ENCODE peak calls at places on chromosomes 6 and 20, in six cellular contexts. W is esophagus squamous epithelium, M is PC-9, I is AG04450, S is coronary artery, R is hepatocyte. U is an unnamed sample.
A peak's percentile ranks its signal among the peaks of the same experiment; 100 is the strongest.

GRCh38 chr6:55980627-55981211 is 105.3 kb upstream of the BMP5 start:
- DNase-seq in W (no peak), M (peak; percentile 24), I (no peak), S (no peak), R (peak; percentile 65), U (peak; percentile 17)

GRCh38 chr6:155349129-155349528 is 34.8 kb upstream of the TFB1M start:
- DNase-seq in W (no peak), M (no peak), I (peak; percentile 13), S (no peak), R (no peak), U (peak; percentile 34)

GRCh38 chr6:484086-484728 is 92.7 kb downstream of the IRF4 start:
- DNase-seq in W (no peak), M (no peak), I (no peak), S (no peak), R (no peak), U (no peak)

GRCh38 chr6:74991573-74992332 is 214.1 kb downstream of the COL12A1 start:
- DNase-seq in W (no peak), M (peak; percentile 16), I (no peak), S (no peak), R (no peak), U (peak; percentile 24)

GRCh38 chr6:19719691-19720127 is 117.5 kb upstream of the ID4 start:
- DNase-seq in W (no peak), M (no peak), I (peak; percentile 49), S (no peak), R (no peak), U (peak; percentile 69)

GRCh38 chr20:49851991-49852390 is 39.4 kb downstream of the SLC9A8 start:
- DNase-seq in W (no peak), M (no peak), I (no peak), S (no peak), R (no peak), U (no peak)

GRCh38 chr6:121678245-121678644 is 242.8 kb downstream of the GJA1 start:
- DNase-seq in W (no peak), M (no peak), I (no peak), S (no peak), R (no peak), U (no peak)

GRCh38 chr6:149331871-149332270 is 14.4 kb downstream of the TAB2 start:
- DNase-seq in W (no peak), M (no peak), I (no peak), S (no peak), R (no peak), U (no peak)

GRCh38 chr6:151681426-151682059 is 125.9 kb upstream of the ESR1 start:
- DNase-seq in W (no peak), M (no peak), I (no peak), S (no peak), R (peak; percentile 19), U (no peak)

GRCh38 chr20:10603971-10604864 is 69.6 kb downstream of the JAG1 start:
- DNase-seq in W (no peak), M (peak; percentile 63), I (peak; percentile 70), S (peak; percentile 90), R (peak; percentile 57), U (peak; percentile 89)

GRCh38 chr6:49576618-49577017 is 26.1 kb downstream of the C6orf141 start:
- DNase-seq in W (no peak), M (no peak), I (no peak), S (no peak), R (peak; percentile 26), U (no peak)

GRCh38 chr20:63482021-63482587 is 9.6 kb upstream of the KCNQ2 start:
- DNase-seq in W (no peak), M (no peak), I (no peak), S (no peak), R (no peak), U (no peak)

GRCh38 chr6:115896538-115897129 is 164.1 kb downstream of the FRK start:
- DNase-seq in W (no peak), M (no peak), I (no peak), S (no peak), R (peak; percentile 66), U (peak; percentile 17)

GRCh38 chr20:38032585-38033329 is 499 bp downstream of the TTI1 start:
- DNase-seq in W (no peak), M (no peak), I (no peak), S (no peak), R (no peak), U (no peak)

GRCh38 chr20:6083926-6084325 is 30.1 kb upstream of the LRRN4 start:
- DNase-seq in W (no peak), M (no peak), I (no peak), S (no peak), R (no peak), U (no peak)

GRCh38 chr6:33592595-33593413 is 12.7 kb upstream of the BAK1 start:
- DNase-seq in W (no peak), M (peak; percentile 62), I (no peak), S (no peak), R (peak; percentile 71), U (no peak)

GRCh38 chr20:32485770-32486248 is 99.3 kb downstream of the NOL4L start:
- DNase-seq in W (no peak), M (no peak), I (no peak), S (no peak), R (peak; percentile 69), U (no peak)

GRCh38 chr6:150712502-150713252 is 113.0 kb downstream of the PLEKHG1 start:
- DNase-seq in W (no peak), M (no peak), I (no peak), S (no peak), R (no peak), U (no peak)

GRCh38 chr20:36645998-36646397 is at the start of gene SLA2:
- DNase-seq in W (no peak), M (no peak), I (no peak), S (no peak), R (no peak), U (no peak)

GRCh38 chr6:3205913-3206312 is 21.5 kb downstream of the TUBB2B start:
- DNase-seq in W (no peak), M (peak; percentile 73), I (peak; percentile 47), S (no peak), R (no peak), U (peak; percentile 97)

GRCh38 chr6:80287607-80288006 is 181.1 kb downstream of the BCKDHB start:
- DNase-seq in W (no peak), M (no peak), I (no peak), S (no peak), R (no peak), U (no peak)

GRCh38 chr20:47925603-47926002 is 140.3 kb upstream of the SULF2 start:
- DNase-seq in W (no peak), M (no peak), I (no peak), S (no peak), R (no peak), U (no peak)

GRCh38 chr20:47927944-47928343 is 142.7 kb upstream of the SULF2 start:
- DNase-seq in W (no peak), M (no peak), I (no peak), S (no peak), R (no peak), U (no peak)

GRCh38 chr20:47927385-47927851 is 142.1 kb upstream of the SULF2 start:
- DNase-seq in W (no peak), M (peak; percentile 33), I (no peak), S (no peak), R (no peak), U (no peak)

GRCh38 chr20:47929368-47930115 is 144.3 kb upstream of the SULF2 start:
- DNase-seq in W (no peak), M (peak; percentile 50), I (no peak), S (no peak), R (no peak), U (no peak)

GRCh38 chr20:47926731-47927130 is 141.4 kb upstream of the SULF2 start:
- DNase-seq in W (no peak), M (no peak), I (no peak), S (no peak), R (no peak), U (no peak)
- H3K4me3 ChIP-seq in W (no peak overlapping the region), M (no peak overlapping the region), I (no peak overlapping the region), S (no peak overlapping the region), R (no peak overlapping the region), U (no peak overlapping the region)

GRCh38 chr6:13765570-13765969 is 48.8 kb downstream of the MCUR1 start:
- DNase-seq in W (no peak), M (peak; percentile 23), I (no peak), S (no peak), R (no peak), U (no peak)

GRCh38 chr6:13764996-13765395 is 49.4 kb downstream of the MCUR1 start:
- DNase-seq in W (no peak), M (no peak), I (no peak), S (no peak), R (no peak), U (no peak)

GRCh38 chr6:13766201-13766634 is 48.1 kb downstream of the MCUR1 start:
- DNase-seq in W (no peak), M (peak; percentile 37), I (no peak), S (no peak), R (peak; percentile 24), U (peak; percentile 28)

GRCh38 chr6:13769034-13769654 is 45.2 kb downstream of the MCUR1 start:
- DNase-seq in W (no peak), M (no peak), I (no peak), S (no peak), R (no peak), U (no peak)

DNA sequence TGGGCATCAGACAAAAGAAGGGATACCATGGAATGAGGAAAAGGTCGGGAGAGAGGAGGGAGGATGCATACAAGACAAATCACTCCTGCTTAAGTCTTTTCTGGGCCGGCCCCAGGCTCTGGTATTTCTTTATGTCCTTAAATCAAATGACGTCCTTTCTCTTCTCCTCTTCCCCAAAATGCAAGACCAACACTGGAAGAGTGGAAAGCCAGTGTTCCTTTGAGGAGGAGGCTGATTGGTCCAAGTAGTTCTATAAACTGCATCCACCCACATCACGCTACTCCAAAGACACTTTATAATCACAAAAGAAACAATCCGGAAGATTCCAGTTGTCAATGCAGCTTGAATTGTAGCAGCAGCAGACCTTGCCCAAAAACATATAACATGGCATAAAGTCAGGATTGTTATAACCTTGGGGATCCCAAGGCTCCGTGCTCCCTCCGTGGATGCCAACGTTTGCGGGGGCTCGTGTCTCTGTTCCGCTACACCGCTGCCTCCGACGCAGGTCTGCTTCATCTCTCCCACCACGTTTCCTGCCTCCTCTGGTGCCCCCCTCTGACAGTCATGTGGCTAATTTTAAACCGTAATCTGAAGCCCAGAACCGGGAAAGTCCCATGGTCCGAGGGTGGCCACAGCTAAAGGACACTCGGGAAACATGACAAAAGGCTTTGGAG is 47.1 kb downstream of the MCUR1 start:
- DNase-seq in W (no peak), M (no peak), I (no peak), S (peak; percentile 78), R (peak; percentile 21), U (peak; percentile 41)
- TF ChIP-seq CTCF in W (peak; percentile 7), M (no peak), I (peak; percentile 22), S (no peak), R (no peak), U (peak; percentile 34)

GRCh38 chr20:48823476-48823875 is 4.3 kb downstream of the PREX1 start:
- DNase-seq in W (no peak), M (no peak), I (no peak), S (no peak), R (no peak), U (no peak)
- H3K27ac ChIP-seq in W (no peak overlapping the region), M (no peak overlapping the region), I (no peak overlapping the region), S (peak overlapping the region; percentile 21), R (no peak overlapping the region), U (no peak overlapping the region)

GRCh38 chr6:93468291-93468690 is 48.9 kb upstream of the EPHA7 start:
- DNase-seq in W (no peak), M (no peak), I (no peak), S (no peak), R (peak; percentile 13), U (peak; percentile 47)
- H3K4me3 ChIP-seq in W (no peak overlapping the region), M (no peak overlapping the region), I (no peak overlapping the region), S (no peak overlapping the region), R (no peak overlapping the region), U (no peak overlapping the region)